ENCODE peak calls at places on chromosomes 6 and 20, in ten cellular contexts. J, Q, L, F, T, O, G, I, V and W are unnamed samples.

GRCh38 chr20:52494244-52494643 is 302.7 kb upstream of the ZFP64 start:
- DNase-seq in I (peak), Q (no peak), G (no peak), L (no peak), O (no peak), V (no peak), J (no peak), F (peak), T (peak), W (no peak)

GRCh38 chr6:35258858-35259193 is 709 bp upstream of the ZNF76 start:
- DNase-seq in L (no peak), G (no peak), F (peak), Q (no peak), V (peak), O (no peak), I (no peak), T (no peak), J (peak), W (no peak)

GRCh38 chr6:335146-335545 is 42.9 kb downstream of the DUSP22 start:
- DNase-seq in L (no peak), O (no peak), F (no peak), I (no peak), Q (peak), G (no peak), J (no peak), T (no peak), V (no peak), W (no peak)

GRCh38 chr6:85803721-85804120 is 161.0 kb upstream of the SYNCRIP start:
- DNase-seq in I (no peak), O (no peak), V (no peak), T (no peak), F (no peak), Q (no peak), G (no peak), J (no peak), L (no peak), W (no peak)

GRCh38 chr6:34912715-34913464 is 23.8 kb downstream of the ANKS1A start:
- DNase-seq in I (peak), J (peak), O (no peak), L (no peak), T (peak), G (peak), F (peak), V (no peak), Q (no peak), W (peak)

GRCh38 chr20:40160151-40160550 is 528.9 kb downstream of the MAFB start:
- DNase-seq in I (peak), Q (no peak), V (peak), G (peak), L (peak), J (peak), T (no peak), O (peak), F (peak), W (peak)

GRCh38 chr20:60097285-60097684 is 139.1 kb downstream of the CDH26 start:
- DNase-seq in O (no peak), Q (no peak), J (no peak), L (no peak), G (no peak), F (no peak), I (no peak), T (no peak), V (no peak), W (no peak)

GRCh38 chr20:54025166-54025835 is 45.1 kb downstream of the BCAS1 start:
- DNase-seq in J (no peak), T (no peak), O (no peak), Q (no peak), V (peak), I (peak), L (peak), G (no peak), F (peak), W (no peak)

GRCh38 chr6:85641916-85642773 is 541 bp downstream of the SYNCRIP start:
- DNase-seq in G (peak), V (peak), Q (peak), T (no peak), O (peak), F (peak), L (peak), J (peak), I (peak), W (peak)

GRCh38 chr6:68958327-68958726 is 323.2 kb downstream of the ADGRB3 start:
- DNase-seq in I (peak), L (no peak), T (no peak), F (peak), O (no peak), J (no peak), G (no peak), Q (no peak), V (no peak), W (peak)

GRCh38 chr6:130655586-130655985 is 171.6 kb upstream of the SMLR1 start:
- DNase-seq in I (peak), Q (no peak), G (no peak), L (no peak), V (no peak), F (peak), J (no peak), T (no peak), O (no peak), W (no peak)

GRCh38 chr6:130385059-130385695 is 19.4 kb downstream of the TMEM200A start:
- DNase-seq in T (no peak), I (peak), O (no peak), F (peak), J (no peak), G (no peak), Q (no peak), L (no peak), V (no peak), W (no peak)

GRCh38 chr20:14715400-14715799 is 378.0 kb upstream of the FLRT3 start:
- DNase-seq in J (no peak), L (no peak), T (no peak), I (no peak), F (no peak), O (peak), Q (no peak), V (peak), G (no peak), W (no peak)

GRCh38 chr6:27630727-27631613 is 158.1 kb upstream of the ZNF184 start:
- DNase-seq in L (peak), T (no peak), F (peak), V (peak), J (peak), G (peak), I (no peak), O (peak), Q (no peak), W (peak)

GRCh38 chr6:7513534-7513933 is 27.9 kb upstream of the DSP start:
- DNase-seq in Q (no peak), T (no peak), G (no peak), J (no peak), L (no peak), O (no peak), F (no peak), I (no peak), V (no peak), W (no peak)

GRCh38 chr6:135938588-135939215 is 87.2 kb downstream of the PDE7B start:
- DNase-seq in L (no peak), O (peak), F (peak), Q (no peak), G (no peak), J (no peak), V (peak), I (peak), T (no peak), W (peak)

GRCh38 chr6:13859871-13860555 is 45.7 kb upstream of the MCUR1 start:
- DNase-seq in L (no peak), Q (peak), I (no peak), F (no peak), J (no peak), T (no peak), G (no peak), O (no peak), V (peak), W (no peak)

GRCh38 chr6:99613398-99613704 is 6.7 kb downstream of the PRDM13 start:
- DNase-seq in Q (peak), V (peak), J (peak), L (peak), F (no peak), I (peak), O (peak), T (no peak), G (peak), W (peak)

GRCh38 chr20:17622851-17623508 is 53.1 kb downstream of the DSTN start:
- DNase-seq in V (no peak), Q (peak), O (no peak), F (no peak), T (no peak), I (no peak), G (no peak), J (no peak), L (no peak), W (no peak)

GRCh38 chr6:81383472-81383871 is 369.0 kb downstream of the TENT5A start:
- DNase-seq in L (no peak), I (no peak), O (no peak), Q (no peak), V (no peak), G (no peak), T (no peak), J (no peak), F (no peak), W (no peak)

GRCh38 chr20:56358070-56358469 is 704 bp upstream of the FAM210B start:
- DNase-seq in O (no peak), T (no peak), V (no peak), I (peak), J (no peak), Q (no peak), F (no peak), L (no peak), G (no peak), W (no peak)

GRCh38 chr6:126182650-126183311 is 157.1 kb upstream of the CENPW start:
- DNase-seq in J (peak), L (no peak), Q (no peak), I (no peak), V (peak), F (peak), T (no peak), O (no peak), G (no peak), W (no peak)

GRCh38 chr20:48153523-48153922 is 368.2 kb upstream of the SULF2 start:
- DNase-seq in Q (no peak), G (no peak), L (no peak), J (no peak), V (peak), O (peak), I (no peak), F (no peak), T (no peak), W (no peak)

GRCh38 chr6:118317581-118318563 is 230.2 kb upstream of the PLN start:
- DNase-seq in O (no peak), I (peak), J (no peak), V (no peak), L (no peak), G (no peak), F (no peak), T (no peak), Q (no peak), W (no peak)

GRCh38 chr20:47610247-47610944 is 108.7 kb downstream of the NCOA3 start:
- DNase-seq in F (peak), J (peak), I (peak), L (no peak), G (peak), T (peak), O (no peak), V (no peak), Q (no peak), W (peak)

GRCh38 chr20:57107208-57107607 is 159.2 kb downstream of the BMP7 start:
- DNase-seq in T (no peak), V (no peak), I (no peak), O (no peak), G (no peak), F (no peak), Q (no peak), J (no peak), L (no peak), W (no peak)

GRCh38 chr6:17714177-17714576 is 7.5 kb upstream of the NUP153 start:
- DNase-seq in G (no peak), L (no peak), T (no peak), I (no peak), J (no peak), V (no peak), O (no peak), F (no peak), Q (no peak), W (no peak)

GRCh38 chr6:50128420-50129005 is 78.8 kb upstream of the DEFB112 start:
- DNase-seq in L (no peak), F (peak), V (peak), J (no peak), G (peak), I (peak), T (no peak), Q (no peak), O (peak), W (peak)

GRCh38 chr6:6569768-6570167 is 18.8 kb upstream of the LY86 start:
- DNase-seq in O (no peak), V (no peak), Q (no peak), L (no peak), I (no peak), F (no peak), G (no peak), J (no peak), T (no peak), W (no peak)

GRCh38 chr20:46814366-46815232 is 80.0 kb upstream of the EYA2 start:
- DNase-seq in G (no peak), Q (no peak), F (peak), L (peak), T (peak), O (peak), V (peak), I (peak), J (peak), W (no peak)

GRCh38 chr6:132190815-132191175 is 210.5 kb downstream of the MOXD1 start:
- DNase-seq in J (no peak), F (peak), T (no peak), Q (no peak), V (no peak), G (no peak), I (peak), L (no peak), O (no peak), W (no peak)

GRCh38 chr6:14474816-14475215 is 357.2 kb downstream of the CD83 start:
- DNase-seq in V (no peak), T (no peak), G (no peak), Q (no peak), F (no peak), O (no peak), L (no peak), I (no peak), J (no peak), W (no peak)

GRCh38 chr6:27260339-27260738 is 12.8 kb downstream of the PRSS16 start:
- DNase-seq in J (no peak), L (peak), I (no peak), O (peak), G (no peak), F (no peak), V (peak), T (no peak), Q (no peak), W (no peak)

GRCh38 chr6:139494376-139495025 is 120.1 kb upstream of the CITED2 start:
- DNase-seq in T (no peak), O (no peak), F (no peak), J (no peak), Q (no peak), I (no peak), G (no peak), L (no peak), V (no peak), W (no peak)

GRCh38 chr6:33195304-33196022 is 3.2 kb upstream of the COL11A2 start:
- DNase-seq in T (no peak), V (no peak), L (peak), Q (no peak), O (peak), F (no peak), J (no peak), G (no peak), I (no peak), W (no peak)

GRCh38 chr20:19815553-19815991 is 57.5 kb downstream of the RIN2 start:
- DNase-seq in L (peak), J (peak), F (peak), Q (peak), G (no peak), I (peak), T (peak), O (no peak), V (peak), W (no peak)
- TF ChIP-seq CTCF in L (no peak), J (no peak), F (peak), Q (no peak), G (no peak), I (peak), T (no peak), O (no peak), V (no peak), W (no peak)

GRCh38 chr6:121356575-121356974 is 22.3 kb upstream of the TBC1D32 start:
- DNase-seq in I (no peak), T (no peak), G (no peak), L (no peak), F (no peak), V (no peak), J (no peak), O (no peak), Q (no peak), W (no peak)

GRCh38 chr6:121349596-121349995 is 15.3 kb upstream of the TBC1D32 start:
- DNase-seq in Q (no peak), F (no peak), V (no peak), L (no peak), G (no peak), I (no peak), O (no peak), T (no peak), J (no peak), W (no peak)

GRCh38 chr6:121351911-121352310 is 17.6 kb upstream of the TBC1D32 start:
- DNase-seq in L (no peak), T (no peak), I (no peak), Q (no peak), F (no peak), G (no peak), V (no peak), O (no peak), J (no peak), W (no peak)

GRCh38 chr6:121354764-121355163 is 20.5 kb upstream of the TBC1D32 start:
- DNase-seq in F (no peak), I (no peak), V (peak), Q (no peak), L (no peak), O (no peak), G (no peak), J (peak), T (no peak), W (no peak)
- TF ChIP-seq CTCF in F (peak), I (peak), V (peak), Q (no peak), L (peak), O (peak), G (peak), J (peak), T (peak), W (no peak)

GRCh38 chr6:110528051-110528929 is 51.9 kb upstream of the SLC22A16 start:
- DNase-seq in G (peak), I (peak), Q (no peak), F (peak), T (no peak), J (peak), V (peak), L (peak), O (peak), W (peak)
- TF ChIP-seq CTCF in G (peak), I (peak), Q (no peak), F (peak), T (peak), J (peak), V (peak), L (peak), O (peak), W (peak)

DNA sequence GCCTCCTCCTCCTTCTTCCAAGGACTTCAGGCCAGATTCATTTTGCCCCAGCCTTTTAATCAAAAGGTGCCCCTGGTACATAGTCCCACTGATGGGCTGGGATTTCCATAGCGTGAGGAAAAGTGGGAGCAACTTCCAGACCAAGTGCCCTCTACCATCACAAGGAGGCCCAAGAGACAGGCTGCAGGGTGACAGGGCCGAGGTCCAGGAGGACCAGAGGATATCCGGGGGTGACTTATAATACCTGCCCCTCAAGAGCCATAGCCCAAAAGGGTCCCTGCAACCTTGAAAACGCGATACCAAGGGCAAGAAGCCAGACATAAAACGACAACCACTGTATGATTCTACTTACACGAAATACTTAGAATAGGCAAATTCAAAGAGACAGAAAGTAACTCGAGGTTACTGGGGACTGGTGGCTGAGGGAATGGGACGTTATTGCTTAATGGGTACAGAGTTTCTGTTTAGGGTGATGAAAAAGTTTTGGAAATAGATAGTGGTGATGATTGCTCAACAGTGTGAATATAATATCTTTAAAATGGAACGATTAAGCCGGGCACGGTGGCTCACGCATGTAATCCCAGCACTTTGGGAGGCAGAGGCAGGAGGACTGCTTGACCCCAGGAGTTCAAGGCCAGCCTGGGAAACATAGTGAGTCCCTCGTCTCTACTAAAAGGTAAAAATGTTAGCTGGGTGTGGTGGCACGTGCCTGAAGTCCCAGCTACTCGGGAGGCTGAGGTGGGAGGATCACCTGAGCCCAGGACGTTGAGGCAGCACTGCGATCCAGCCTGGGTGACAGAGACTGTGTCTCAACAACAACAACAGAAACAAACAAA is 71.9 kb downstream of the NOL4L start:
- DNase-seq in J (no peak), Q (no peak), V (no peak), L (no peak), F (no peak), I (no peak), T (no peak), G (no peak), O (no peak), W (no peak)
- TF ChIP-seq CTCF in J (no peak), Q (no peak), V (no peak), L (no peak), F (no peak), I (no peak), T (no peak), G (no peak), O (no peak), W (no peak)

DNA sequence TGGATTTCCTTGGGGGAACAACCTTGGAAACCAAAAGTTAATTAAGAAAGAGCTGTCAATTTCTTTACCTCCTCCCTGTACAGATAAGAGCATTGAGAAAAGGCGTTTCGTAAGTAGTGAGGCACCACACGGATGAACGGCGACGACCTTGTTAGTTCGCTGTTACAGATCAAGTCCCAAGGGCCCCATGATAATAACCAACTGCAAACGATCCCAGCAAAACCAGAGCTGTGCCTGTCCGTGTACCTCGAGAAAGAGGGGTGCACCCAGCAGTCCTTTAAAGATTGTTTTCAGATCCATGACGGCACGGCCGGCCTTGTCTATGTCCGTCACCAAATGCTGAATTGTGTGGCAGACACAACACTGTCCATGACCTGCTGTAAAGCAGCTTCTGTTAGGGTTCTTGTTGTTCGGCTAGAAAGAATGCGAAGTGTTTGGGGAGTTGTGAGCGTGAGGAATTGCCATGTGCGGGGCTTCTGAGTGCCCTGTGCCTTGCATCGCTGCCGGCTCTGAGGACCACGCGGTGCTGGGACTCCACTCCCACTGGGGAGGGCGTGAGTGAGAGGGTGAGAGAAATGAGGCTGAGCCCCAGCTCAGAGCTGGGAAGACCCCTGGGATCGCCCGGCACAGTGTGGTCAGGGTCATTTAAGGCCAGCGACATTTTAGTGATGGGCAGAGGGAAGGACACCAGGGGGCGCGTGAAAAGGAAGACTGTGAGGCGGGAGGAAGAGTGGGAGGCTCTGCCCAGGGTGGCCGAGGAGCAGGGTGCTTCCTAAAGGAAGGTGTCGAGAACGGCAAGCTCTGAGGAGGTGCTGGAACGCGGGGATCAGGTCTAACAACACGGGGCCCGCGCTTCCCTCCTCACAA is 136.8 kb upstream of the RPS6KA2 start:
- DNase-seq in I (no peak), L (no peak), O (no peak), F (no peak), T (no peak), G (no peak), Q (no peak), J (no peak), V (no peak), W (no peak)
- TF ChIP-seq CTCF in I (no peak), L (no peak), O (no peak), F (no peak), T (no peak), G (no peak), Q (no peak), J (no peak), V (peak), W (no peak)

GRCh38 chr6:44062771-44063560 is 64.3 kb downstream of the MRPL14 start:
- DNase-seq in Q (no peak), J (no peak), O (peak), V (peak), L (peak), I (no peak), T (no peak), F (no peak), G (peak), W (no peak)
- TF ChIP-seq CTCF in Q (no peak), J (peak), O (peak), V (peak), L (peak), I (peak), T (peak), F (peak), G (peak), W (peak)